ENCODE peak calls at places on chromosomes 1 and 21, in five cellular contexts. One of them, this sample, is unnamed.

GRCh38 chr1:2452583-2453315 is 23.3 kb upstream of the PLCH2 start:
- DNase-seq in endothelial cell of umbilical vein: no peak
- DNase-seq in spleen: no peak
- DNase-seq in sigmoid colon: no peak
- DNase-seq in transverse colon: no peak
- DNase-seq in this sample: no peak

GRCh38 chr1:200738348-200738732 is 353 bp upstream of the CAMSAP2 start:
- DNase-seq in spleen: no peak
- DNase-seq in transverse colon: no peak
- DNase-seq in endothelial cell of umbilical vein: peak
- DNase-seq in sigmoid colon: no peak
- DNase-seq in this sample: no peak

GRCh38 chr1:56098956-56099355 is 480.4 kb downstream of the PLPP3 start:
- DNase-seq in endothelial cell of umbilical vein: no peak
- DNase-seq in sigmoid colon: no peak
- DNase-seq in transverse colon: no peak
- DNase-seq in spleen: no peak
- DNase-seq in this sample: no peak

GRCh38 chr1:25003457-25004190 is 73.5 kb upstream of the RUNX3 start:
- DNase-seq in spleen: no peak
- DNase-seq in sigmoid colon: no peak
- DNase-seq in transverse colon: no peak
- DNase-seq in endothelial cell of umbilical vein: no peak
- DNase-seq in this sample: no peak

GRCh38 chr21:26070822-26071425 is 99.6 kb downstream of the APP start:
- DNase-seq in spleen: no peak
- DNase-seq in transverse colon: peak
- DNase-seq in endothelial cell of umbilical vein: peak
- DNase-seq in sigmoid colon: peak
- DNase-seq in this sample: peak

GRCh38 chr1:147565189-147565980 is 24.1 kb downstream of the BCL9 start:
- DNase-seq in spleen: no peak
- DNase-seq in endothelial cell of umbilical vein: no peak
- DNase-seq in transverse colon: no peak
- DNase-seq in sigmoid colon: no peak
- DNase-seq in this sample: no peak

GRCh38 chr1:31760901-31761470 is 3.2 kb downstream of the ADGRB2 start:
- DNase-seq in sigmoid colon: peak
- DNase-seq in endothelial cell of umbilical vein: no peak
- DNase-seq in spleen: peak
- DNase-seq in transverse colon: peak
- DNase-seq in this sample: no peak

GRCh38 chr21:41086551-41086950 is 81.4 kb upstream of the BACE2 start:
- DNase-seq in endothelial cell of umbilical vein: no peak
- DNase-seq in spleen: no peak
- DNase-seq in transverse colon: no peak
- DNase-seq in sigmoid colon: no peak
- DNase-seq in this sample: no peak

GRCh38 chr1:71834570-71835441 is 447.5 kb downstream of the NEGR1 start:
- DNase-seq in endothelial cell of umbilical vein: peak
- DNase-seq in spleen: no peak
- DNase-seq in transverse colon: peak
- DNase-seq in sigmoid colon: peak
- DNase-seq in this sample: no peak

GRCh38 chr1:99465176-99465900 is 180.6 kb upstream of the PALMD start:
- DNase-seq in transverse colon: no peak
- DNase-seq in spleen: no peak
- DNase-seq in endothelial cell of umbilical vein: no peak
- DNase-seq in sigmoid colon: no peak
- DNase-seq in this sample: no peak

GRCh38 chr1:200619894-200620272 is 668 bp downstream of the KIF14 start:
- DNase-seq in transverse colon: no peak
- DNase-seq in spleen: no peak
- DNase-seq in sigmoid colon: no peak
- DNase-seq in endothelial cell of umbilical vein: no peak
- DNase-seq in this sample: no peak

GRCh38 chr1:21323091-21323490 is 32.8 kb upstream of the ECE1 start:
- DNase-seq in endothelial cell of umbilical vein: peak
- DNase-seq in spleen: no peak
- DNase-seq in transverse colon: no peak
- DNase-seq in sigmoid colon: no peak
- DNase-seq in this sample: no peak

GRCh38 chr1:116076831-116077230 is 34.4 kb upstream of the MAB21L3 start:
- DNase-seq in spleen: no peak
- DNase-seq in endothelial cell of umbilical vein: no peak
- DNase-seq in sigmoid colon: no peak
- DNase-seq in transverse colon: no peak
- DNase-seq in this sample: no peak

GRCh38 chr1:88462481-88463261 is 221.4 kb upstream of the PKN2 start:
- DNase-seq in transverse colon: no peak
- DNase-seq in endothelial cell of umbilical vein: peak
- DNase-seq in spleen: no peak
- DNase-seq in sigmoid colon: peak
- DNase-seq in this sample: no peak

GRCh38 chr1:85818371-85818770 is 110.1 kb upstream of the ZNHIT6 start:
- DNase-seq in transverse colon: no peak
- DNase-seq in spleen: no peak
- DNase-seq in sigmoid colon: no peak
- DNase-seq in endothelial cell of umbilical vein: no peak
- DNase-seq in this sample: no peak

GRCh38 chr1:184272178-184272866 is 114.5 kb upstream of the C1orf21 start:
- DNase-seq in transverse colon: no peak
- DNase-seq in spleen: no peak
- DNase-seq in endothelial cell of umbilical vein: peak
- DNase-seq in sigmoid colon: no peak
- DNase-seq in this sample: no peak

GRCh38 chr1:47764461-47765046 is 232.6 kb downstream of the TRABD2B start:
- DNase-seq in transverse colon: no peak
- DNase-seq in spleen: peak
- DNase-seq in sigmoid colon: no peak
- DNase-seq in endothelial cell of umbilical vein: no peak
- DNase-seq in this sample: no peak

GRCh38 chr1:32764826-32765545 is 52.2 kb downstream of the YARS1 start:
- DNase-seq in transverse colon: no peak
- DNase-seq in sigmoid colon: no peak
- DNase-seq in endothelial cell of umbilical vein: no peak
- DNase-seq in spleen: no peak
- DNase-seq in this sample: no peak

GRCh38 chr21:45818904-45819285 is 162.7 kb upstream of the COL6A1 start:
- DNase-seq in spleen: no peak
- DNase-seq in transverse colon: no peak
- DNase-seq in sigmoid colon: peak
- DNase-seq in endothelial cell of umbilical vein: no peak
- DNase-seq in this sample: no peak

GRCh38 chr1:36089393-36090121 is 865 bp downstream of the ADPRS start:
- DNase-seq in transverse colon: peak
- DNase-seq in endothelial cell of umbilical vein: peak
- DNase-seq in sigmoid colon: peak
- DNase-seq in spleen: peak
- DNase-seq in this sample: no peak

GRCh38 chr1:83102630-83103071 is 896.3 kb downstream of the TTLL7 start:
- DNase-seq in sigmoid colon: no peak
- DNase-seq in transverse colon: no peak
- DNase-seq in endothelial cell of umbilical vein: no peak
- DNase-seq in spleen: no peak
- DNase-seq in this sample: no peak

GRCh38 chr1:221543529-221544120 is 198.3 kb downstream of the DUSP10 start:
- DNase-seq in spleen: no peak
- DNase-seq in sigmoid colon: no peak
- DNase-seq in transverse colon: no peak
- DNase-seq in endothelial cell of umbilical vein: peak
- DNase-seq in this sample: no peak

GRCh38 chr1:93180723-93181613 is at the start of gene CCDC18:
- DNase-seq in spleen: no peak
- DNase-seq in endothelial cell of umbilical vein: peak
- DNase-seq in transverse colon: no peak
- DNase-seq in sigmoid colon: no peak
- DNase-seq in this sample: no peak

GRCh38 chr1:93177991-93178390 is 2.2 kb downstream of the TMED5 start:
- DNase-seq in sigmoid colon: no peak
- DNase-seq in transverse colon: no peak
- DNase-seq in endothelial cell of umbilical vein: peak
- DNase-seq in spleen: no peak
- DNase-seq in this sample: no peak

GRCh38 chr1:93178418-93178817 is 1.8 kb downstream of the TMED5 start:
- DNase-seq in spleen: no peak
- DNase-seq in transverse colon: no peak
- DNase-seq in endothelial cell of umbilical vein: peak
- DNase-seq in sigmoid colon: no peak
- DNase-seq in this sample: no peak

DNA sequence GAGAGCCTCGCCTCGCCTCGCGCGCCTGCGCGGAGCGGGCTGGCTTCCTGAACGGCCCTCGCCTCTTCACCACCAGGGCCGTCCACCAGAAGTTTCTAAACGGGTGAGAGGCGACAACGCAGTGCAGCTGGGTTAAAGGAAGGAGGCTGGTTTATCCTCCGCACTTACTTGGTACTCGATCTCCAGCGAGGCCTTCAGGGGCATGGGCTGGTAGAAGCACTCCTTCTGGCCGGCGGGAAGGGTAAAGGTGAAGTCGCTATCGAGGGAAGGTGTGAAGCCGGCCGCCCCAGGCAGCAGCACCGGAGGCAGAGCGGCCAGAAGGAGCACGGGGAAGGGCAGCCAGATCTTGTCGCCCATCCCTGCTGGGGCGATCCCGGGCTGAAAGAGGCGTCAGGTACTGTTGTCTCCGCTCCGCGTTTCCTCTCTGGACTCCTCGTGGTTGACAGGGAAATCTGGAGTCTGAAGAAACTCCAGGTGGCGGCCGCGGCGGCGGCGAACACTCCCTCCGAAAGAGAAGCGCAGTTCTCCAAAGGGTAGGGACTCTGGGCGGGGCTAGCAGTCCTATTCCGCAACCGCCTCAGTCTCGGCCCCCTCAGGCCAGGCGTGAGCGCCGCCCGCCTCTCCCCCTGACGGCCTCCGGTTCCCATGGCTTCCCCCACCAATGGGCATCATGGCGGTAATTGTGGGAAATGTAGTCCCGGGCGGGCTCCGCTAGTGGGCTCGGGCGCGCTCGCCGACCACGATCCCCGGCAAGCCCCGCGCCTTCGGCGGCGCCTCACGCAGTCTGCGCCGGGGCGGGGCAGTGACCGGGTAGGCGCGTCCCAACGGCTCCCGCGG is at the start of gene TMED5:
- DNase-seq in transverse colon: peak
- DNase-seq in endothelial cell of umbilical vein: peak
- DNase-seq in spleen: peak
- DNase-seq in sigmoid colon: peak
- DNase-seq in this sample: peak
- TF ChIP-seq POLR2A in transverse colon: peak
- TF ChIP-seq POLR2A in endothelial cell of umbilical vein: peak
- TF ChIP-seq POLR2A in spleen: peak
- TF ChIP-seq POLR2A in sigmoid colon: peak
- TF ChIP-seq POLR2A in this sample: peak

DNA sequence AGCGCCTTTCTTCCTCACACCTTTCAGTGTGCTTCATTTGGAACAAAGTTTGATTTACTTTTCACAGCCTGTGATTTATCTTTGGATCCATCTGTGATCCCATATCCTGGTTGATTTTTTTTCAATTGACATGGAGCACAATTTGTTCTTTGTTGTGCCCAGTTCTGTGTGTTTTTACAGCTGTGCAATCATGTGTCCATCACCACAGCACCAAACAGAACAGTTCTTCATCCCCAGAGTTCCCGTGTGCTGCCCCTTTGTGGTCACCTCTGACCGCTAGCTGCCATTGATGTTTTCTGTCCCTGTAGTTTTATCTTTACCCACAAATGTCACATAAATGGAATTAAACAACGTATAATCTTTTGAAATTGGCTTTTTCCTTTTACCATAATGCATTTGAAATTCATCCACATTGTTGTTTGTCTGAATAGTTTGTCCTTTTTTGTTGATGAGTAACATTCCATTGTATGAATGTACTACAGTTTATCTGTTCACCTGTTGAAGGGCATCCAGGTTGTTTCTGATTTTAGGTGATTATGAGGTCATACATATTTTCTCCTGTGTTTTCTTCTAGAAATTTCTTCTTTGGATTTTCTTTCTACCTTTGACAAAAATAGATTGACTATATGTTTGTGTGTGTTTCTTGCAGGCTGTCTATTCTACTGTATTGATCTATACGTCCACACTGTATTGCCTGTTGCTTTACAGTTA is 17.4 kb downstream of the MIGA1 start:
- DNase-seq in transverse colon: no peak
- DNase-seq in sigmoid colon: no peak
- DNase-seq in endothelial cell of umbilical vein: peak
- DNase-seq in spleen: no peak
- DNase-seq in this sample: no peak
- TF ChIP-seq CTCF in transverse colon: no peak
- TF ChIP-seq CTCF in sigmoid colon: no peak
- TF ChIP-seq CTCF in endothelial cell of umbilical vein: no peak
- TF ChIP-seq CTCF in spleen: no peak
- TF ChIP-seq CTCF in this sample: no peak

DNA sequence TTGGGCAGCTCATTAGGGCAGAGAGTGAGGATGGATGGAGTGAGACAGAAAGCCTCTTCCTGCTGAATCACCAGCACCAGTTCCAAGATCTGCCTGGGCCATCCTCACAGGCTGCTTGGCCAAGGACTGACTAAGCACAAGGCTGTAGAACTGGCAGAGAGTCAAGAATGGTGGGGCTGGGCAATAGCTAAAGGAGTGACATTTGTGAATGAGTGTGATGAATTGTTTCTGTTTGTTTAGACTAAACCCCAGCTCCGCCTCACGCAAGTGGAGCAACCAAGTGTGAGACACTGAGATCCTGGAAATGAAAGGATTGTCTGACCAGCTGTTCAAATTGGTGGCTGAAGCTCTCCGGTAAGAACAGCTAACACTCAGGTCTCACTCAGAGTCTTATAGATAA is 38.6 kb downstream of the BRINP2 start:
- DNase-seq in transverse colon: peak
- DNase-seq in endothelial cell of umbilical vein: peak
- DNase-seq in spleen: peak
- DNase-seq in sigmoid colon: peak
- DNase-seq in this sample: peak
- TF ChIP-seq POLR2AphosphoS5 in transverse colon: peak
- TF ChIP-seq POLR2AphosphoS5 in endothelial cell of umbilical vein: no peak
- TF ChIP-seq POLR2AphosphoS5 in spleen: peak
- TF ChIP-seq POLR2AphosphoS5 in sigmoid colon: peak
- TF ChIP-seq POLR2AphosphoS5 in this sample: peak

DNA sequence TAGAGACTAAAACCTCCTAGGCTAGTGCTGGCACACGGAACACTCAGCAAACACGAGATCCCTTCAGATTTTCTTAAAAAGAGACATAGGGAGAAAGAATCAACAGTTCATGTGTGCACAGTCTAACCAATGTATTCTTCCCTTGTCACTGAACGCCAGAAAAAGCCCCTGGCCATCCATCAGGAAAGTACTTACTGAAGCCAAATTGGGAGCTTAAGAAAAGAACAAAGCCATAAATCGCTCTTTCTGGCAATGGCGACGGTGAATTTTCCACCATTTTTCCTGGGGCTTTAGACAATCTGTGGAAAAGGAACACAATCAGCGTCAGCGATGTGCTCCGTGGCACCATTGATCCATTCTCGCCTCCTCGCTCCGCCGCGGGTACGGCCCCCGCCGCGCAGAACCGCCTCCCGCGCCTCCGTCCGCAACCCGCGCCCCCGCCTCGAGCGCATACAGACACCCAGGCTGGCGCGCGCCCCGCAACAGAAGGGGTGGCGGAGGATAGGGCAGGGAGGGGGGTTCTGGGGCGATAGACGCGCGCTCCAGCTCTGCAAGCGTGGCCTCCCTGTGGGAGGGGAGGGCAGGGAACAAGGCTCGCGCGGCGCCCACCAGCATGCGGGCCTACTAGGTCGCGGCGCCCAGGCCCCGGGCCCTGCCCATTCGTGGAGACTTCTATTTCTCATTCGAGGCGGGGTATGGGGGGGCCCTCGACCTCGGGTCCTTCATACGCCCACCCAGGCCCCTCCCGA is 458 bp downstream of the PIGP start:
- DNase-seq in transverse colon: peak
- DNase-seq in spleen: no peak
- DNase-seq in endothelial cell of umbilical vein: no peak
- DNase-seq in sigmoid colon: peak
- DNase-seq in this sample: peak
- TF ChIP-seq POLR2A in transverse colon: peak
- TF ChIP-seq POLR2A in spleen: peak
- TF ChIP-seq POLR2A in endothelial cell of umbilical vein: no peak
- TF ChIP-seq POLR2A in sigmoid colon: no peak
- TF ChIP-seq POLR2A in this sample: no peak